ENCODE peak calls at places on chromosome 14, in nine cellular contexts. One of them, this sample, is unnamed.

GRCh38 chr14:89575386-89576061 is 158.5 kb upstream of the FOXN3 start:
- DNase-seq in fibroblast of villous mesenchyme: no peak
- DNase-seq in fibroblast of pulmonary artery: no peak
- DNase-seq in tibial artery: no peak
- DNase-seq in dorsolateral prefrontal cortex: no peak
- DNase-seq in fibroblast of the aortic adventitia: no peak
- DNase-seq in fibroblast of lung: no peak
- DNase-seq in cardiac muscle cell: no peak
- DNase-seq in stomach: no peak
- DNase-seq in this sample: no peak

GRCh38 chr14:102898776-102899515 is 23.5 kb upstream of the AMN start:
- DNase-seq in fibroblast of villous mesenchyme: no peak
- DNase-seq in fibroblast of pulmonary artery: no peak
- DNase-seq in tibial artery: no peak
- DNase-seq in dorsolateral prefrontal cortex: no peak
- DNase-seq in fibroblast of the aortic adventitia: no peak
- DNase-seq in fibroblast of lung: no peak
- DNase-seq in cardiac muscle cell: no peak
- DNase-seq in stomach: no peak
- DNase-seq in this sample: no peak

GRCh38 chr14:99252940-99253868 is 18.8 kb downstream of the BCL11B start:
- DNase-seq in fibroblast of villous mesenchyme: no peak
- DNase-seq in fibroblast of pulmonary artery: no peak
- DNase-seq in tibial artery: peak; percentile 48
- DNase-seq in dorsolateral prefrontal cortex: no peak
- DNase-seq in fibroblast of the aortic adventitia: no peak
- DNase-seq in fibroblast of lung: no peak
- DNase-seq in cardiac muscle cell: no peak
- DNase-seq in stomach: no peak
- DNase-seq in this sample: no peak

GRCh38 chr14:99684356-99684952 is 356 bp downstream of the CYP46A1 start:
- DNase-seq in fibroblast of villous mesenchyme: no peak
- DNase-seq in fibroblast of pulmonary artery: no peak
- DNase-seq in tibial artery: no peak
- DNase-seq in dorsolateral prefrontal cortex: no peak
- DNase-seq in fibroblast of the aortic adventitia: no peak
- DNase-seq in fibroblast of lung: peak; percentile 26
- DNase-seq in cardiac muscle cell: no peak
- DNase-seq in stomach: no peak
- DNase-seq in this sample: no peak

GRCh38 chr14:20848316-20848954 is 42.8 kb upstream of the RNASE3 start:
- DNase-seq in fibroblast of villous mesenchyme: no peak
- DNase-seq in fibroblast of pulmonary artery: no peak
- DNase-seq in tibial artery: no peak
- DNase-seq in dorsolateral prefrontal cortex: no peak
- DNase-seq in fibroblast of the aortic adventitia: peak; percentile 12
- DNase-seq in fibroblast of lung: peak; percentile 35
- DNase-seq in cardiac muscle cell: no peak
- DNase-seq in stomach: no peak
- DNase-seq in this sample: peak; percentile 25

GRCh38 chr14:39279515-39279914 is 45.8 kb downstream of the MIA2 start:
- DNase-seq in fibroblast of villous mesenchyme: no peak
- DNase-seq in fibroblast of pulmonary artery: no peak
- DNase-seq in tibial artery: no peak
- DNase-seq in dorsolateral prefrontal cortex: no peak
- DNase-seq in fibroblast of the aortic adventitia: no peak
- DNase-seq in fibroblast of lung: no peak
- DNase-seq in cardiac muscle cell: no peak
- DNase-seq in stomach: no peak
- DNase-seq in this sample: no peak

GRCh38 chr14:96060161-96060933 is 21.2 kb downstream of the C14orf132 start:
- DNase-seq in fibroblast of villous mesenchyme: no peak
- DNase-seq in fibroblast of pulmonary artery: no peak
- DNase-seq in tibial artery: peak; percentile 41
- DNase-seq in dorsolateral prefrontal cortex: no peak
- DNase-seq in fibroblast of the aortic adventitia: no peak
- DNase-seq in fibroblast of lung: no peak
- DNase-seq in cardiac muscle cell: no peak
- DNase-seq in stomach: no peak
- DNase-seq in this sample: no peak

GRCh38 chr14:36514278-36515104 is 5.5 kb downstream of the NKX2-1 start:
- DNase-seq in fibroblast of villous mesenchyme: no peak
- DNase-seq in fibroblast of pulmonary artery: no peak
- DNase-seq in tibial artery: no peak
- DNase-seq in dorsolateral prefrontal cortex: no peak
- DNase-seq in fibroblast of the aortic adventitia: no peak
- DNase-seq in fibroblast of lung: peak; percentile 64
- DNase-seq in cardiac muscle cell: no peak
- DNase-seq in stomach: no peak
- DNase-seq in this sample: no peak

GRCh38 chr14:93936245-93936644 is 9.1 kb downstream of the FAM181A start:
- DNase-seq in fibroblast of villous mesenchyme: no peak
- DNase-seq in fibroblast of pulmonary artery: no peak
- DNase-seq in tibial artery: no peak
- DNase-seq in dorsolateral prefrontal cortex: no peak
- DNase-seq in fibroblast of the aortic adventitia: no peak
- DNase-seq in fibroblast of lung: no peak
- DNase-seq in cardiac muscle cell: peak; percentile 49
- DNase-seq in stomach: no peak
- DNase-seq in this sample: peak; percentile 30

GRCh38 chr14:21964180-21964579 is 290.6 kb upstream of the OR4E1 start:
- DNase-seq in fibroblast of villous mesenchyme: no peak
- DNase-seq in fibroblast of pulmonary artery: no peak
- DNase-seq in tibial artery: no peak
- DNase-seq in dorsolateral prefrontal cortex: no peak
- DNase-seq in fibroblast of the aortic adventitia: no peak
- DNase-seq in fibroblast of lung: no peak
- DNase-seq in cardiac muscle cell: no peak
- DNase-seq in stomach: no peak
- DNase-seq in this sample: no peak

GRCh38 chr14:52948039-52948438 is 2.8 kb downstream of the FERMT2 start:
- DNase-seq in fibroblast of villous mesenchyme: no peak
- DNase-seq in fibroblast of pulmonary artery: no peak
- DNase-seq in tibial artery: no peak
- DNase-seq in dorsolateral prefrontal cortex: no peak
- DNase-seq in fibroblast of the aortic adventitia: no peak
- DNase-seq in fibroblast of lung: no peak
- DNase-seq in cardiac muscle cell: no peak
- DNase-seq in stomach: no peak
- DNase-seq in this sample: no peak
- H3K4me3 ChIP-seq in fibroblast of villous mesenchyme: peak overlapping the region; percentile 73
- H3K4me3 ChIP-seq in fibroblast of pulmonary artery: peak overlapping the region; percentile 99
- H3K4me3 ChIP-seq in tibial artery: peak overlapping the region; percentile 85
- H3K4me3 ChIP-seq in dorsolateral prefrontal cortex: peak overlapping the region; percentile 97
- H3K4me3 ChIP-seq in fibroblast of the aortic adventitia: peak overlapping the region; percentile 99
- H3K4me3 ChIP-seq in fibroblast of lung: peak overlapping the region; percentile 98
- H3K4me3 ChIP-seq in cardiac muscle cell: peak overlapping the region; percentile 90
- H3K4me3 ChIP-seq in stomach: peak overlapping the region; percentile 81
- H3K4me3 ChIP-seq in this sample: peak overlapping the region; percentile 90

DNA sequence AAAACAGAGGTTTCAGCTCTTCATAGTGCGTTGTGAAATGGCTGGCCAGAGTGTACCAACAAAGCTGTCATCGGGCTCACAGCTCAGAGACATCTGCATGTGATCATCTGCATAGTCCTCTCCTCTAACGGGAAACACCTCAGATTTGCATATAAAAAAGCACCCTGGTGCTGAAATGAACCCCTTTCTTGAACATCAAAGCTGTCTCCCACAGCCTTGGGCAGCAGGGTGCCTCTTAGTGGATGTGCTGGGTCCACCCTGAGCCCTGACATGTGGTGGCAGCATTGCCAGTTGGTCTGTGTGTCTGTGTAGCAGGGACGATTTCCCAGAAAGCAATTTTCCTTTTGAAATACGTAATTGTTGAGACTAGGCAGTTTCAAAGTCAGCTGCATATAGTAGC is 14.3 kb upstream of the PAPLN start:
- DNase-seq in fibroblast of villous mesenchyme: peak; percentile 86
- DNase-seq in fibroblast of pulmonary artery: peak; percentile 51
- DNase-seq in tibial artery: no peak
- DNase-seq in dorsolateral prefrontal cortex: no peak
- DNase-seq in fibroblast of the aortic adventitia: no peak
- DNase-seq in fibroblast of lung: no peak
- DNase-seq in cardiac muscle cell: no peak
- DNase-seq in stomach: no peak
- DNase-seq in this sample: peak; percentile 81
- TF ChIP-seq CTCF in fibroblast of villous mesenchyme: no peak
- TF ChIP-seq CTCF in fibroblast of pulmonary artery: no peak
- TF ChIP-seq CTCF in tibial artery: no peak
- TF ChIP-seq CTCF in dorsolateral prefrontal cortex: peak; percentile 22
- TF ChIP-seq CTCF in fibroblast of the aortic adventitia: no peak
- TF ChIP-seq CTCF in fibroblast of lung: no peak
- TF ChIP-seq CTCF in cardiac muscle cell: no peak
- TF ChIP-seq CTCF in stomach: no peak
- TF ChIP-seq CTCF in this sample: no peak

GRCh38 chr14:31097081-31097480 is 70.9 kb upstream of the STRN3 start:
- DNase-seq in fibroblast of villous mesenchyme: no peak
- DNase-seq in fibroblast of pulmonary artery: no peak
- DNase-seq in tibial artery: no peak
- DNase-seq in dorsolateral prefrontal cortex: no peak
- DNase-seq in fibroblast of the aortic adventitia: no peak
- DNase-seq in fibroblast of lung: no peak
- DNase-seq in cardiac muscle cell: no peak
- DNase-seq in stomach: no peak
- DNase-seq in this sample: no peak

GRCh38 chr14:31090872-31091764 is 64.9 kb upstream of the STRN3 start:
- DNase-seq in fibroblast of villous mesenchyme: peak; percentile 98
- DNase-seq in fibroblast of pulmonary artery: peak; percentile 96
- DNase-seq in tibial artery: no peak
- DNase-seq in dorsolateral prefrontal cortex: no peak
- DNase-seq in fibroblast of the aortic adventitia: peak; percentile 91
- DNase-seq in fibroblast of lung: peak; percentile 83
- DNase-seq in cardiac muscle cell: no peak
- DNase-seq in stomach: no peak
- DNase-seq in this sample: peak; percentile 94

GRCh38 chr14:31092160-31092708 is 66.1 kb upstream of the STRN3 start:
- DNase-seq in fibroblast of villous mesenchyme: no peak
- DNase-seq in fibroblast of pulmonary artery: no peak
- DNase-seq in tibial artery: no peak
- DNase-seq in dorsolateral prefrontal cortex: no peak
- DNase-seq in fibroblast of the aortic adventitia: no peak
- DNase-seq in fibroblast of lung: no peak
- DNase-seq in cardiac muscle cell: no peak
- DNase-seq in stomach: no peak
- DNase-seq in this sample: no peak

DNA sequence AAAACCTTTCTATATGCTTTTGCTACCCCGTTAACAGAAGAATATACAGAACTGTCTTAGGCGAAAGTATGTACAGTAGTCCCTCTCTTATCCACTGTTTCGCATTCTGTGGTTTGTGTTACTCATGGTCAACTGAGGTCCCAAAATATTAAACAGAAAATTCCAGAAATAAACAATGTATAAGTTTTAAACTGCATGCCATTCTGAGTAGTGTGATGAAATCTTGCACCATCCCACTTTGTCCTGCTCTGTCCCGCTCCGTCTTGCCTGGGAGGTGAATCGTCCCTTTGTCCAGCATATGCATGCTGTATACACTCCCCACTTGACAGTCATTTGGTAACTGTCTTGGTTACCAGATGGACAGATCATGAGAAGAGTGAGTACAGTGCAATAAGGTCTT is 70.1 kb upstream of the STRN3 start:
- DNase-seq in fibroblast of villous mesenchyme: peak; percentile 84
- DNase-seq in fibroblast of pulmonary artery: peak; percentile 26
- DNase-seq in tibial artery: no peak
- DNase-seq in dorsolateral prefrontal cortex: no peak
- DNase-seq in fibroblast of the aortic adventitia: peak; percentile 13
- DNase-seq in fibroblast of lung: peak; percentile 29
- DNase-seq in cardiac muscle cell: no peak
- DNase-seq in stomach: no peak
- DNase-seq in this sample: peak; percentile 17
- H3K4me3 ChIP-seq in fibroblast of villous mesenchyme: no peak overlapping the region
- H3K4me3 ChIP-seq in fibroblast of pulmonary artery: no peak overlapping the region
- H3K4me3 ChIP-seq in tibial artery: no peak overlapping the region
- H3K4me3 ChIP-seq in dorsolateral prefrontal cortex: no peak overlapping the region
- H3K4me3 ChIP-seq in fibroblast of the aortic adventitia: no peak overlapping the region
- H3K4me3 ChIP-seq in fibroblast of lung: no peak overlapping the region
- H3K4me3 ChIP-seq in cardiac muscle cell: no peak overlapping the region
- H3K4me3 ChIP-seq in stomach: no peak overlapping the region
- H3K4me3 ChIP-seq in this sample: no peak overlapping the region

DNA sequence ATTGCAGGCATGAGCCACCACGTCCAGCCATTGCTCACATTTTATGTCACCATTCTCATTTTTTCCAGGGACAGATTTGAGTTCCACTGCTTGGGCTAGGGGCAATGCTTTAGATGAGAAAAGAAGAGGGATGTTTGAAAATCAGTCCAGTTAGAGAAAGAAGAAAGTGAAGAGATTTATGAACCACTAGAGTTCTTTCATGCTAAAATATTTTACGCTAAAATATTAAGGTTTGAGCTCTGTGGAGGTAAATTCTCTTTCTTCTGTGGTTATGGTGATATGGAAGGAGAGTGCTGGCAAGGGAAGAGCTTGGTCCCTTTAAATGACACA is 21.5 kb downstream of the CFL2 start:
- DNase-seq in fibroblast of villous mesenchyme: no peak
- DNase-seq in fibroblast of pulmonary artery: no peak
- DNase-seq in tibial artery: no peak
- DNase-seq in dorsolateral prefrontal cortex: no peak
- DNase-seq in fibroblast of the aortic adventitia: no peak
- DNase-seq in fibroblast of lung: no peak
- DNase-seq in cardiac muscle cell: no peak
- DNase-seq in stomach: no peak
- DNase-seq in this sample: no peak
- TF ChIP-seq CTCF in fibroblast of villous mesenchyme: no peak
- TF ChIP-seq CTCF in fibroblast of pulmonary artery: no peak
- TF ChIP-seq CTCF in tibial artery: no peak
- TF ChIP-seq CTCF in dorsolateral prefrontal cortex: no peak
- TF ChIP-seq CTCF in fibroblast of the aortic adventitia: no peak
- TF ChIP-seq CTCF in fibroblast of lung: no peak
- TF ChIP-seq CTCF in cardiac muscle cell: no peak
- TF ChIP-seq CTCF in stomach: no peak
- TF ChIP-seq CTCF in this sample: no peak

This sample was measured in foreskin fibroblast.